ENCODE peak calls at places on chromosomes 4 and X, in five cellular contexts. J, F, O, G and M are unnamed samples.

GRCh38 chrX:134886201-134886600 is 104.6 kb upstream of the SMIM10 start:
- DNase-seq in J (no peak), F (peak; percentile 13), O (no peak), G (no peak), M (no peak)

GRCh38 chr4:5821665-5822358 is 71.1 kb downstream of the CRMP1 start:
- DNase-seq in J (no peak), F (no peak), O (no peak), G (no peak), M (no peak)

GRCh38 chr4:110275871-110276270 is 77.5 kb upstream of the ELOVL6 start:
- DNase-seq in J (no peak), F (no peak), O (peak; percentile 67), G (no peak), M (no peak)

GRCh38 chrX:103687696-103688191 is 1.2 kb upstream of the MORF4L2 start:
- DNase-seq in J (peak; percentile 75), F (peak; percentile 94), O (peak; percentile 70), G (peak; percentile 87), M (peak; percentile 61)

GRCh38 chr4:75030028-75030427 is 97.1 kb downstream of the PARM1 start:
- DNase-seq in J (no peak), F (no peak), O (no peak), G (no peak), M (no peak)

GRCh38 chrX:148947399-148948025 is 447.1 kb downstream of the AFF2 start:
- DNase-seq in J (no peak), F (no peak), O (no peak), G (no peak), M (no peak)

GRCh38 chr4:17812801-17813200 is 2.0 kb downstream of the NCAPG start:
- DNase-seq in J (no peak), F (no peak), O (no peak), G (no peak), M (no peak)

GRCh38 chr4:2255501-2256155 is 6.3 kb downstream of the MXD4 start:
- DNase-seq in J (peak; percentile 11), F (peak; percentile 25), O (no peak), G (peak; percentile 87), M (peak; percentile 52)

GRCh38 chr4:159425749-159426376 is 323.0 kb downstream of the RAPGEF2 start:
- DNase-seq in J (no peak), F (no peak), O (no peak), G (no peak), M (no peak)

GRCh38 chr4:160510925-160511324 is 1408.0 kb downstream of the RAPGEF2 start:
- DNase-seq in J (no peak), F (no peak), O (no peak), G (no peak), M (no peak)

GRCh38 chr4:147768113-147768512 is 36.2 kb downstream of the ARHGAP10 start:
- DNase-seq in J (no peak), F (peak; percentile 71), O (peak; percentile 64), G (no peak), M (no peak)

GRCh38 chr4:88743696-88744095 is 46.1 kb upstream of the NAP1L5 start:
- DNase-seq in J (no peak), F (no peak), O (peak; percentile 5), G (no peak), M (no peak)

GRCh38 chrX:121479406-121479805 is 432.0 kb downstream of the GLUD2 start:
- DNase-seq in J (no peak), F (no peak), O (no peak), G (no peak), M (no peak)

GRCh38 chrX:118847676-118848075 is 24.1 kb downstream of the ZCCHC12 start:
- DNase-seq in J (no peak), F (peak; percentile 68), O (peak; percentile 37), G (no peak), M (peak; percentile 25)

GRCh38 chrX:132877954-132878536 is 80.4 kb downstream of the HS6ST2 start:
- DNase-seq in J (no peak), F (no peak), O (no peak), G (no peak), M (no peak)

GRCh38 chr4:39998659-39999345 is 21.1 kb upstream of the PDS5A start:
- DNase-seq in J (no peak), F (no peak), O (no peak), G (no peak), M (no peak)

GRCh38 chr4:10003666-10004065 is 17.6 kb downstream of the SLC2A9 start:
- DNase-seq in J (no peak), F (no peak), O (no peak), G (no peak), M (no peak)

GRCh38 chr4:169015237-169015636 is 5.2 kb upstream of the CBR4 start:
- DNase-seq in J (peak; percentile 18), F (no peak), O (no peak), G (no peak), M (peak; percentile 59)

GRCh38 chrX:152904151-152905080 is 6.5 kb downstream of the ZNF185 start:
- DNase-seq in J (peak; percentile 43), F (peak; percentile 66), O (peak; percentile 41), G (peak; percentile 88), M (no peak)

GRCh38 chr4:113335771-113336170 is 286.3 kb downstream of the ANK2 start:
- DNase-seq in J (no peak), F (no peak), O (no peak), G (no peak), M (no peak)

GRCh38 chr4:112063260-112063659 is 82.0 kb upstream of the FAM241A start:
- DNase-seq in J (no peak), F (no peak), O (peak; percentile 8), G (no peak), M (no peak)

GRCh38 chr4:113693993-113694392 is 67.5 kb downstream of the CAMK2D start:
- DNase-seq in J (no peak), F (no peak), O (no peak), G (no peak), M (no peak)

GRCh38 chrX:128142745-128143144 is 90.5 kb upstream of the ACTRT1 start:
- DNase-seq in J (no peak), F (no peak), O (no peak), G (no peak), M (no peak)

GRCh38 chr4:10461091-10461849 is 4.0 kb upstream of the ZNF518B start:
- DNase-seq in J (peak; percentile 48), F (peak; percentile 91), O (peak; percentile 32), G (no peak), M (peak; percentile 18)

GRCh38 chr4:6710282-6710681 is 617 bp upstream of the MRFAP1L1 start:
- DNase-seq in J (no peak), F (no peak), O (no peak), G (peak; percentile 76), M (no peak)

GRCh38 chr4:107835409-107835808 is 10.7 kb downstream of the SGMS2 start:
- DNase-seq in J (no peak), F (no peak), O (no peak), G (no peak), M (no peak)

GRCh38 chr4:55834086-55834795 is 14.7 kb downstream of the EXOC1L start:
- DNase-seq in J (no peak), F (no peak), O (no peak), G (no peak), M (no peak)

GRCh38 chr4:15754323-15754722 is 23.8 kb upstream of the CD38 start:
- DNase-seq in J (no peak), F (no peak), O (peak; percentile 40), G (no peak), M (no peak)

GRCh38 chr4:75696036-75696435 is 22.8 kb upstream of the G3BP2 start:
- DNase-seq in J (no peak), F (peak; percentile 60), O (no peak), G (no peak), M (no peak)

GRCh38 chrX:1357993-1358392 is 21.4 kb downstream of the IL3RA start:
- DNase-seq in J (no peak), F (no peak), O (no peak), G (no peak), M (no peak)

GRCh38 chr4:6953751-6954380 is 44.2 kb downstream of the TBC1D14 start:
- DNase-seq in J (peak; percentile 82), F (peak; percentile 75), O (no peak), G (peak; percentile 96), M (peak; percentile 82)

GRCh38 chr4:159446266-159446976 is 343.5 kb downstream of the RAPGEF2 start:
- DNase-seq in J (peak; percentile 22), F (peak; percentile 86), O (peak; percentile 69), G (no peak), M (peak; percentile 36)

GRCh38 chrX:14228611-14229010 is 198.9 kb upstream of the GEMIN8 start:
- DNase-seq in J (no peak), F (no peak), O (no peak), G (no peak), M (no peak)

GRCh38 chr4:101200561-101200960 is 146.8 kb downstream of the PPP3CA start:
- DNase-seq in J (no peak), F (no peak), O (peak; percentile 89), G (no peak), M (no peak)

GRCh38 chr4:15956179-15956850 is 6.7 kb downstream of the FGFBP2 start:
- DNase-seq in J (peak; percentile 86), F (peak; percentile 84), O (peak; percentile 59), G (peak; percentile 93), M (peak; percentile 70)